ENCODE peak calls at places on chromosomes 2 and 18, in nine cellular contexts. F is MM.1S, K is uterus, Y is A549, H is astrocyte of the spinal cord, L is hepatocyte, I is AG04450, A is fibroblast of lung, O is dorsolateral prefrontal cortex. B is an unnamed sample.

GRCh38 chr2:3467654-3468053 is 51.7 kb downstream of the ADI1 start:
- DNase-seq in F (no peak), K (no peak), Y (no peak), H (no peak), L (no peak), I (no peak), A (no peak), O (no peak), B (no peak)

GRCh38 chr2:39530423-39530866 is 93.4 kb upstream of the MAP4K3 start:
- DNase-seq in F (no peak), K (no peak), Y (no peak), H (peak; percentile 67), L (no peak), I (no peak), A (peak; percentile 62), O (no peak), B (peak; percentile 91)

GRCh38 chr2:138897274-138897673 is 117.1 kb upstream of the NXPH2 start:
- DNase-seq in F (no peak), K (no peak), Y (no peak), H (no peak), L (no peak), I (no peak), A (no peak), O (no peak), B (no peak)

GRCh38 chr2:65711863-65712262 is 279.5 kb upstream of the SPRED2 start:
- DNase-seq in F (no peak), K (no peak), Y (no peak), H (no peak), L (no peak), I (no peak), A (no peak), O (no peak), B (no peak)

GRCh38 chr2:160538559-160539355 is 45.1 kb upstream of the RBMS1 start:
- DNase-seq in F (no peak), K (no peak), Y (peak; percentile 12), H (no peak), L (no peak), I (no peak), A (peak; percentile 6), O (no peak), B (no peak)

GRCh38 chr2:232643147-232643425 is 9.7 kb downstream of the EFHD1 start:
- DNase-seq in F (no peak), K (no peak), Y (no peak), H (no peak), L (no peak), I (no peak), A (no peak), O (no peak), B (no peak)

GRCh38 chr2:233353769-233354499 is at the start of gene DGKD:
- DNase-seq in F (peak; percentile 68), K (peak; percentile 65), Y (peak; percentile 46), H (peak; percentile 42), L (peak; percentile 86), I (no peak), A (peak; percentile 23), O (no peak), B (peak; percentile 41)

GRCh38 chr2:220065581-220065980 is 438.2 kb downstream of the SLC4A3 start:
- DNase-seq in F (no peak), K (no peak), Y (no peak), H (no peak), L (no peak), I (no peak), A (peak; percentile 54), O (no peak), B (no peak)

GRCh38 chr2:113167115-113167932 is 6.4 kb upstream of the PSD4 start:
- DNase-seq in F (no peak), K (no peak), Y (no peak), H (no peak), L (peak; percentile 76), I (no peak), A (no peak), O (no peak), B (no peak)

GRCh38 chr2:85999131-85999831 is 106.4 kb downstream of the POLR1A start:
- DNase-seq in F (peak; percentile 88), K (peak; percentile 26), Y (no peak), H (peak; percentile 78), L (peak; percentile 33), I (no peak), A (no peak), O (no peak), B (no peak)

GRCh38 chr2:10279946-10280463 is 22.7 kb upstream of the HPCAL1 start:
- DNase-seq in F (no peak), K (no peak), Y (no peak), H (no peak), L (no peak), I (no peak), A (no peak), O (no peak), B (no peak)

GRCh38 chr2:85710687-85711577 is 16.8 kb downstream of the GNLY start:
- DNase-seq in F (no peak), K (no peak), Y (no peak), H (no peak), L (no peak), I (no peak), A (peak; percentile 42), O (no peak), B (peak; percentile 87)

GRCh38 chr2:54227798-54228197 is 28.2 kb downstream of the TSPYL6 start:
- DNase-seq in F (no peak), K (no peak), Y (no peak), H (no peak), L (no peak), I (no peak), A (no peak), O (no peak), B (no peak)

GRCh38 chr2:19568809-19569208 is 210.4 kb upstream of the OSR1 start:
- DNase-seq in F (no peak), K (no peak), Y (no peak), H (no peak), L (no peak), I (no peak), A (no peak), O (no peak), B (no peak)

GRCh38 chr2:170455617-170456426 is 259.3 kb upstream of the SP5 start:
- DNase-seq in F (no peak), K (no peak), Y (peak; percentile 5), H (no peak), L (peak; percentile 59), I (no peak), A (no peak), O (no peak), B (no peak)

GRCh38 chr2:206442854-206443734 is at the start of gene ADAM23:
- DNase-seq in F (peak; percentile 78), K (peak; percentile 63), Y (peak; percentile 54), H (peak; percentile 32), L (peak; percentile 76), I (no peak), A (peak; percentile 61), O (peak; percentile 90), B (peak; percentile 10)

GRCh38 chr2:101205521-101205998 is 47.1 kb upstream of the CNOT11 start:
- DNase-seq in F (peak; percentile 79), K (peak; percentile 49), Y (peak; percentile 93), H (peak; percentile 84), L (peak; percentile 80), I (peak; percentile 63), A (peak; percentile 72), O (peak; percentile 41), B (peak; percentile 85)

GRCh38 chr18:51519571-51519970 is 322.1 kb upstream of the MEX3C start:
- DNase-seq in F (no peak), K (no peak), Y (no peak), H (no peak), L (no peak), I (no peak), A (no peak), O (no peak), B (no peak)

GRCh38 chr2:71798266-71799012 is 345.1 kb downstream of the DYSF start:
- DNase-seq in F (peak; percentile 24), K (no peak), Y (peak; percentile 71), H (peak; percentile 13), L (peak; percentile 63), I (no peak), A (peak; percentile 19), O (no peak), B (peak; percentile 39)

GRCh38 chr18:24535831-24536230 is 75.4 kb downstream of the HRH4 start:
- DNase-seq in F (no peak), K (no peak), Y (no peak), H (no peak), L (no peak), I (no peak), A (peak; percentile 17), O (no peak), B (no peak)

GRCh38 chr2:220143336-220143735 is 515.9 kb downstream of the SLC4A3 start:
- DNase-seq in F (no peak), K (no peak), Y (peak; percentile 11), H (peak; percentile 66), L (peak; percentile 35), I (peak; percentile 30), A (peak; percentile 89), O (no peak), B (peak; percentile 70)

GRCh38 chr18:79396431-79397287 is 929 bp downstream of the NFATC1 start:
- DNase-seq in F (no peak), K (peak; percentile 64), Y (peak; percentile 45), H (peak; percentile 21), L (peak; percentile 68), I (no peak), A (peak; percentile 59), O (no peak), B (peak; percentile 55)
- TF ChIP-seq CTCF in F (no peak), K (peak; percentile 40), Y (peak; percentile 26), H (no peak), L (peak; percentile 20), I (no peak), A (no peak), O (peak; percentile 26), B (no peak)

DNA sequence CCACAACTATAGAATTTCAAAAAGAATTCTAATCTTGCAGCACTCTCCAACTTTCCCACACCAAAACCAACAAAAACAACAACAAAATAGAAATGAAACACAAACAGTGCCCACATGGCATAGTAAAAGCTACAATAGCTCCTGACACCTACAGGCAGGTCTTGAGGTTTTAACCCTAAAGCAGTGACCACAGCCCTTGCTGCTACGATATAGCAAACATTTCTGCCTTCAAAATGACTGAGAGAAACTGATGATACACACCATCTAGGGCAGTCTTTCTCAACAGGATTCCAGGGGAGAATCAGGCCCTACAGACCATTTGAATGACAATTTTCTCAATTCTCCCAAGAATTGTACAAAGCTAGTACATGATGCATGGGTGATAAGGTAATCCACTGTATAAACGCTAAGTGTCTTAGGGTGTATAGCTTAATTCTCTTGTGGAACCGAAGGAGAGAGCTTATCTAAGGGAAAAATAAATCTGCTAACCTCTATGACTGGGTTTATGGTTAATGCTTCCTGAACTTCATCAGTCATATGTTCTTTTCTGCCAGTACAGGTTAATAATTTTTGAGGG is 46.5 kb downstream of the TRAK2 start:
- DNase-seq in F (no peak), K (no peak), Y (no peak), H (no peak), L (no peak), I (no peak), A (no peak), O (no peak), B (peak; percentile 66)
- H3K4me3 ChIP-seq in F (no peak overlapping the region), K (no peak overlapping the region), Y (no peak overlapping the region), H (no peak overlapping the region), L (no peak overlapping the region), I (no peak overlapping the region), A (peak overlapping the region; percentile 78), O (no peak overlapping the region), B (no peak overlapping the region)

GRCh38 chr2:14634885-14635871 is 2.7 kb downstream of the LRATD1 start:
- DNase-seq in F (no peak), K (peak; percentile 67), Y (peak; percentile 24), H (peak; percentile 75), L (peak; percentile 75), I (no peak), A (peak; percentile 72), O (peak; percentile 58), B (peak; percentile 38)
- TF ChIP-seq CTCF in F (no peak), K (no peak), Y (no peak), H (peak; percentile 25), L (peak; percentile 23), I (peak; percentile 18), A (no peak), O (peak; percentile 26), B (no peak)

GRCh38 chr2:23669413-23670244 is 257.3 kb downstream of the ATAD2B start:
- DNase-seq in F (no peak), K (peak; percentile 90), Y (no peak), H (peak; percentile 22), L (peak; percentile 44), I (no peak), A (peak; percentile 23), O (no peak), B (peak; percentile 67)
- H3K4me3 ChIP-seq in F (no peak overlapping the region), K (no peak overlapping the region), Y (no peak overlapping the region), H (no peak overlapping the region), L (no peak overlapping the region), I (no peak overlapping the region), A (no peak overlapping the region), O (no peak overlapping the region), B (no peak overlapping the region)